ENCODE peak calls at places on chromosomes 5 and 9, in seven cellular contexts. One of them, this sample, is unnamed.

GRCh38 chr9:73143606-73144328 is 7.9 kb upstream of the ANXA1 start:
- DNase-seq in esophagus squamous epithelium: no peak
- DNase-seq in HCT116: peak; percentile 68
- DNase-seq in heart left ventricle: no peak
- DNase-seq in uterus: no peak
- DNase-seq in ovary: no peak
- DNase-seq in IMR-90: peak; percentile 88
- DNase-seq in this sample: no peak

GRCh38 chr5:149760700-149761187 is 30.6 kb downstream of the PPARGC1B start:
- DNase-seq in esophagus squamous epithelium: no peak
- DNase-seq in heart left ventricle: no peak
- DNase-seq in ovary: no peak
- DNase-seq in HCT116: no peak
- DNase-seq in uterus: no peak
- DNase-seq in IMR-90: no peak
- DNase-seq in this sample: no peak

GRCh38 chr5:55180016-55180415 is 7.0 kb upstream of the CDC20B start:
- DNase-seq in IMR-90: no peak
- DNase-seq in uterus: no peak
- DNase-seq in HCT116: no peak
- DNase-seq in ovary: no peak
- DNase-seq in esophagus squamous epithelium: no peak
- DNase-seq in heart left ventricle: no peak
- DNase-seq in this sample: no peak

GRCh38 chr9:76161103-76161502 is 233.1 kb downstream of the RFK start:
- DNase-seq in IMR-90: peak; percentile 1
- DNase-seq in uterus: no peak
- DNase-seq in ovary: no peak
- DNase-seq in esophagus squamous epithelium: no peak
- DNase-seq in HCT116: no peak
- DNase-seq in heart left ventricle: no peak
- DNase-seq in this sample: no peak

GRCh38 chr5:135319458-135319857 is 79.6 kb downstream of the MACROH2A1 start:
- DNase-seq in ovary: no peak
- DNase-seq in uterus: no peak
- DNase-seq in HCT116: no peak
- DNase-seq in heart left ventricle: no peak
- DNase-seq in IMR-90: no peak
- DNase-seq in esophagus squamous epithelium: no peak
- DNase-seq in this sample: no peak

GRCh38 chr9:99466104-99466503 is 244.0 kb downstream of the SEC61B start:
- DNase-seq in IMR-90: no peak
- DNase-seq in heart left ventricle: no peak
- DNase-seq in ovary: no peak
- DNase-seq in uterus: no peak
- DNase-seq in esophagus squamous epithelium: no peak
- DNase-seq in HCT116: no peak
- DNase-seq in this sample: no peak

GRCh38 chr5:54619732-54620582 is 102.4 kb downstream of the SNX18 start:
- DNase-seq in heart left ventricle: no peak
- DNase-seq in HCT116: no peak
- DNase-seq in uterus: no peak
- DNase-seq in IMR-90: peak; percentile 44
- DNase-seq in esophagus squamous epithelium: no peak
- DNase-seq in ovary: no peak
- DNase-seq in this sample: no peak

GRCh38 chr5:169223595-169223953 is 77.4 kb downstream of the SLIT3 start:
- DNase-seq in HCT116: no peak
- DNase-seq in ovary: no peak
- DNase-seq in esophagus squamous epithelium: no peak
- DNase-seq in uterus: no peak
- DNase-seq in heart left ventricle: no peak
- DNase-seq in IMR-90: no peak
- DNase-seq in this sample: peak; percentile 27

GRCh38 chr5:169599451-169599850 is 15.9 kb downstream of the SPDL1 start:
- DNase-seq in esophagus squamous epithelium: no peak
- DNase-seq in ovary: no peak
- DNase-seq in IMR-90: peak; percentile 40
- DNase-seq in uterus: no peak
- DNase-seq in HCT116: no peak
- DNase-seq in heart left ventricle: no peak
- DNase-seq in this sample: no peak

GRCh38 chr5:59039296-59040006 is 456.6 kb downstream of the RAB3C start:
- DNase-seq in HCT116: no peak
- DNase-seq in esophagus squamous epithelium: peak; percentile 47
- DNase-seq in IMR-90: peak; percentile 76
- DNase-seq in heart left ventricle: peak; percentile 84
- DNase-seq in uterus: peak; percentile 60
- DNase-seq in ovary: peak; percentile 55
- DNase-seq in this sample: peak; percentile 50

GRCh38 chr5:150141544-150142188 is 14.0 kb downstream of the PDGFRB start:
- DNase-seq in heart left ventricle: no peak
- DNase-seq in ovary: no peak
- DNase-seq in IMR-90: peak; percentile 93
- DNase-seq in HCT116: no peak
- DNase-seq in uterus: no peak
- DNase-seq in esophagus squamous epithelium: no peak
- DNase-seq in this sample: no peak

GRCh38 chr5:137144656-137145055 is 354.5 kb downstream of the SPOCK1 start:
- DNase-seq in ovary: no peak
- DNase-seq in heart left ventricle: no peak
- DNase-seq in uterus: no peak
- DNase-seq in HCT116: no peak
- DNase-seq in IMR-90: no peak
- DNase-seq in esophagus squamous epithelium: no peak
- DNase-seq in this sample: no peak

GRCh38 chr9:32351845-32352244 is 32.6 kb upstream of the ACO1 start:
- DNase-seq in esophagus squamous epithelium: no peak
- DNase-seq in heart left ventricle: no peak
- DNase-seq in ovary: no peak
- DNase-seq in uterus: no peak
- DNase-seq in IMR-90: peak; percentile 2
- DNase-seq in HCT116: peak; percentile 41
- DNase-seq in this sample: no peak

GRCh38 chr5:172052454-172053236 is 46.2 kb upstream of the FBXW11 start:
- DNase-seq in uterus: no peak
- DNase-seq in IMR-90: peak; percentile 86
- DNase-seq in esophagus squamous epithelium: no peak
- DNase-seq in HCT116: no peak
- DNase-seq in heart left ventricle: peak; percentile 88
- DNase-seq in ovary: peak; percentile 29
- DNase-seq in this sample: peak; percentile 47

GRCh38 chr9:71678999-71679398 is 89.3 kb downstream of the CEMIP2 start:
- DNase-seq in heart left ventricle: no peak
- DNase-seq in esophagus squamous epithelium: no peak
- DNase-seq in uterus: no peak
- DNase-seq in IMR-90: no peak
- DNase-seq in HCT116: no peak
- DNase-seq in ovary: no peak
- DNase-seq in this sample: no peak

GRCh38 chr5:150397749-150398431 is 14.8 kb downstream of the CD74 start:
- DNase-seq in IMR-90: no peak
- DNase-seq in ovary: no peak
- DNase-seq in uterus: no peak
- DNase-seq in heart left ventricle: peak; percentile 24
- DNase-seq in HCT116: no peak
- DNase-seq in esophagus squamous epithelium: no peak
- DNase-seq in this sample: no peak

GRCh38 chr5:73448451-73449136 is at the start of gene FOXD1:
- DNase-seq in IMR-90: peak; percentile 97
- DNase-seq in heart left ventricle: peak; percentile 59
- DNase-seq in HCT116: peak; percentile 92
- DNase-seq in esophagus squamous epithelium: peak; percentile 10
- DNase-seq in ovary: peak; percentile 42
- DNase-seq in uterus: peak; percentile 54
- DNase-seq in this sample: peak; percentile 64

GRCh38 chr5:172678902-172679301 is 37.8 kb downstream of the NEURL1B start:
- DNase-seq in uterus: peak; percentile 55
- DNase-seq in ovary: no peak
- DNase-seq in heart left ventricle: peak; percentile 92
- DNase-seq in HCT116: no peak
- DNase-seq in IMR-90: no peak
- DNase-seq in esophagus squamous epithelium: no peak
- DNase-seq in this sample: peak; percentile 78

GRCh38 chr9:124894741-124895170 is 32.8 kb downstream of the ARPC5L start:
- DNase-seq in ovary: no peak
- DNase-seq in esophagus squamous epithelium: no peak
- DNase-seq in HCT116: peak; percentile 10
- DNase-seq in IMR-90: peak; percentile 55
- DNase-seq in uterus: no peak
- DNase-seq in heart left ventricle: no peak
- DNase-seq in this sample: no peak

GRCh38 chr5:131416729-131417128 is 152.9 kb downstream of the CDC42SE2 start:
- DNase-seq in ovary: no peak
- DNase-seq in esophagus squamous epithelium: no peak
- DNase-seq in heart left ventricle: no peak
- DNase-seq in HCT116: no peak
- DNase-seq in uterus: no peak
- DNase-seq in IMR-90: no peak
- DNase-seq in this sample: no peak

GRCh38 chr9:133161542-133161950 is 2.2 kb downstream of the GBGT1 start:
- DNase-seq in IMR-90: no peak
- DNase-seq in uterus: no peak
- DNase-seq in heart left ventricle: no peak
- DNase-seq in HCT116: no peak
- DNase-seq in ovary: no peak
- DNase-seq in esophagus squamous epithelium: no peak
- DNase-seq in this sample: peak; percentile 48
- TF ChIP-seq POLR2A in IMR-90: no peak
- TF ChIP-seq POLR2A in uterus: no peak
- TF ChIP-seq POLR2A in heart left ventricle: no peak
- TF ChIP-seq POLR2A in HCT116: no peak
- TF ChIP-seq POLR2A in ovary: no peak
- TF ChIP-seq POLR2A in esophagus squamous epithelium: no peak
- TF ChIP-seq POLR2A in this sample: no peak

GRCh38 chr9:131676431-131676972 is 63.4 kb downstream of the RAPGEF1 start:
- DNase-seq in heart left ventricle: peak; percentile 32
- DNase-seq in ovary: no peak
- DNase-seq in HCT116: no peak
- DNase-seq in esophagus squamous epithelium: no peak
- DNase-seq in uterus: no peak
- DNase-seq in IMR-90: no peak
- DNase-seq in this sample: no peak

GRCh38 chr9:131678499-131679111 is 61.3 kb downstream of the RAPGEF1 start:
- DNase-seq in HCT116: peak; percentile 85
- DNase-seq in IMR-90: peak; percentile 98
- DNase-seq in esophagus squamous epithelium: no peak
- DNase-seq in heart left ventricle: peak; percentile 88
- DNase-seq in ovary: peak; percentile 50
- DNase-seq in uterus: peak; percentile 83
- DNase-seq in this sample: peak; percentile 80

GRCh38 chr9:131675437-131676022 is 64.3 kb downstream of the RAPGEF1 start:
- DNase-seq in IMR-90: no peak
- DNase-seq in HCT116: no peak
- DNase-seq in esophagus squamous epithelium: no peak
- DNase-seq in uterus: no peak
- DNase-seq in ovary: no peak
- DNase-seq in heart left ventricle: no peak
- DNase-seq in this sample: no peak

GRCh38 chr9:131677445-131678180 is 62.3 kb downstream of the RAPGEF1 start:
- DNase-seq in IMR-90: peak; percentile 83
- DNase-seq in esophagus squamous epithelium: no peak
- DNase-seq in heart left ventricle: peak; percentile 36
- DNase-seq in ovary: no peak
- DNase-seq in uterus: no peak
- DNase-seq in HCT116: no peak
- DNase-seq in this sample: no peak

DNA sequence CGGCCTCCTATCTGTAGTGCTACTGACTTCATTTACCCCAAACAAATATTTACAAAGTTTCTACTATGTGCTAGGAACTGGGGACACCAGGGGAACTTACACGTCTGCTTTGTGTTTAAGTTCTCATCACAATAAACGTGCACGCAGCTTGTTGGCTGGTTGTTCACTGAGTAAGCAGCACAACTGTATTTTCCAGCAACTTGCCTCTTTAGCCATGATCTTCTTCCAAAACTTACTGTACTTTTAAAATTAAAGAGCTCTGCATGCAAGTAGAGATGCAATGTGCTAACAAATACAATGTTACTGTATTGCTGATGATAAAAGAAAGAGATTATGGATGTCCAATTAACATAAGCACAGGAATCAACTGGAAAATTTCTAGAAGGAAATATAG is 62.8 kb downstream of the RAPGEF1 start:
- DNase-seq in esophagus squamous epithelium: no peak
- DNase-seq in uterus: no peak
- DNase-seq in ovary: no peak
- DNase-seq in heart left ventricle: no peak
- DNase-seq in HCT116: no peak
- DNase-seq in IMR-90: peak; percentile 55
- DNase-seq in this sample: no peak
- H3K4me1 ChIP-seq in esophagus squamous epithelium: peaks cover 40% of the 10 kb centered on the region
- H3K4me1 ChIP-seq in uterus: peaks cover 42% of the 10 kb centered on the region
- H3K4me1 ChIP-seq in ovary: peaks cover 34% of the 10 kb centered on the region
- H3K4me1 ChIP-seq in heart left ventricle: peaks cover 100% of the 10 kb centered on the region
- H3K4me1 ChIP-seq in HCT116: peaks cover 54% of the 10 kb centered on the region
- H3K4me1 ChIP-seq in IMR-90: peaks cover 28% of the 10 kb centered on the region
- H3K4me1 ChIP-seq in this sample: peaks cover 27% of the 10 kb centered on the region

DNA sequence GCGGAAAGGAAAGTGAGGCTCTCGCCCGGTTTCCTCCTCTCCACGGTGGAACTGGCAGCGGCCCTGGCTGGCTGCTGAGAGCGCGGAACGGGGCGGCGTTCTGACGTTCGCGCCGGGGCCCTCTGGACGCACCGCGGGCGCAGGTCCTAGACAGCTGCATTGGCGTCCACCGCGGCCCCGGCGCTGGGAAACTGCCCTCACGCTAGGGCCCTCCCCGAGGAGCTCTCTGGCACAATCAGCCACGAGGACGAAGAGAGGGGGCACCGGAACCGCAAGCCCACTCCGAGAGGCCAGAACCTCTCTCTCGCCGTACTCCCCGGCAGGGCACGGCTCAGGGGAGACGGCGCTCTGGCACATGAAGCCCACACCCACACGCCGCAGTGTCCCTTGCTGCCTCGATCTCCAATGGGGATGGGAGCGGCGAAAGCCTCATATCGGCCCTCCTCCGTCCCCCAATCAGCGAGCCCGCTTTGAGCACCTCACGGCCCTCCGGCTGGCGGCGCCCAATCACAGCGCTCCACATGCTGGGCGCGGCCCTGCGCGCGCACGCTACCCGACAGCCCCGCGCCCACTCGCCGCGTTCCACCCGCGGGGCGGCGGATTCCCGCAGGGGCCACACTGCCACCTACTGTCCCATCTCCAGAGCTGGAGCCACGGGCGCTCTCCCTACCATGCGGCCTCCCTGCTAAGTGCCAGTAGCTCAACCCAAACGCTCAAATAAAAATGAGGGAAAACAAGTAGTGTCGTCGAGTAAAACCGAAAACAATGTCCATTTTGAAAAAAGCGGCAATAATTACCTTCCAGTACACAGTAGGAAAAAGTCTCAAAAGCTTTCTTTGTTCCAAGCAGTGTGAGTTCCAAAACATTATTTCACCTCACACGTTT is 11.8 kb downstream of the MRPS27 start:
- DNase-seq in IMR-90: peak; percentile 97
- DNase-seq in esophagus squamous epithelium: peak; percentile 87
- DNase-seq in uterus: peak; percentile 97
- DNase-seq in heart left ventricle: peak; percentile 99
- DNase-seq in ovary: peak; percentile 97
- DNase-seq in HCT116: peak; percentile 94
- DNase-seq in this sample: peak; percentile 98
- TF ChIP-seq POLR2A in IMR-90: peak; percentile 90
- TF ChIP-seq POLR2A in esophagus squamous epithelium: peak; percentile 93
- TF ChIP-seq POLR2A in uterus: peak; percentile 97
- TF ChIP-seq POLR2A in heart left ventricle: peak; percentile 98
- TF ChIP-seq POLR2A in ovary: peak; percentile 90
- TF ChIP-seq POLR2A in HCT116: peak; percentile 92
- TF ChIP-seq POLR2A in this sample: peak; percentile 93

GRCh38 chr5:128197911-128198522 is 114.5 kb downstream of the SLC12A2 start:
- DNase-seq in IMR-90: no peak
- DNase-seq in esophagus squamous epithelium: no peak
- DNase-seq in heart left ventricle: no peak
- DNase-seq in ovary: no peak
- DNase-seq in uterus: no peak
- DNase-seq in HCT116: no peak
- DNase-seq in this sample: no peak
- H3K4me1 ChIP-seq in IMR-90: peaks cover 3% of the 10 kb centered on the region
- H3K4me1 ChIP-seq in esophagus squamous epithelium: peaks cover 8% of the 10 kb centered on the region
- H3K4me1 ChIP-seq in heart left ventricle: peaks cover 13% of the 10 kb centered on the region
- H3K4me1 ChIP-seq in ovary: peaks cover 7% of the 10 kb centered on the region
- H3K4me1 ChIP-seq in uterus: no peaks in the 10 kb centered on the region
- H3K4me1 ChIP-seq in HCT116: peaks cover 18% of the 10 kb centered on the region
- H3K4me1 ChIP-seq in this sample: no peaks in the 10 kb centered on the region